ENCODE peak calls at places on chromosomes 4 and X, in seven cellular contexts. K is stimulated activated CD8-positive, alpha-beta memory T cell treated with anti-CD3 and anti-CD28 coated beads, Interleukin-4, amount 100 ng/mL, for 24 hours; A is cardiac fibroblast; X is activated gamma-delta T cell treated with Interleukin-2 at 50 U/mL for 16 hours; O is anterior cingulate cortex; S is T-helper 17 cell; W is NCI-H2171. Z is an unnamed sample.

GRCh38 chr4:123064390-123064789 is 142.0 kb upstream of the NUDT6 start:
- DNase-seq in X (no peak), O (no peak), A (peak; percentile 76), S (no peak), W (no peak), K (no peak), Z (no peak)

GRCh38 chr4:2790583-2791517 is 2.0 kb upstream of the SH3BP2 start:
- DNase-seq in S (no peak), K (no peak), W (no peak), A (no peak), X (no peak), O (no peak), Z (no peak)

GRCh38 chr4:180664766-180665368 is 1578.3 kb upstream of the TENM3 start:
- DNase-seq in X (peak; percentile 30), O (peak; percentile 83), W (peak; percentile 17), S (no peak), A (peak; percentile 89), K (peak; percentile 26), Z (no peak)

GRCh38 chr4:179123079-179123478 is 1680.8 kb upstream of the AGA start:
- DNase-seq in A (no peak), X (no peak), W (no peak), O (no peak), S (no peak), K (no peak), Z (no peak)

GRCh38 chr4:74287791-74288190 is 20.5 kb upstream of the EPGN start:
- DNase-seq in K (no peak), A (no peak), S (no peak), W (no peak), X (no peak), O (no peak), Z (no peak)

GRCh38 chrX:21873063-21873785 is 17.4 kb downstream of the YY2 start:
- DNase-seq in S (no peak), W (no peak), X (no peak), K (no peak), A (peak; percentile 25), O (no peak), Z (no peak)

GRCh38 chr4:76277667-76278066 is 26.1 kb downstream of the FAM47E start:
- DNase-seq in S (no peak), A (no peak), X (no peak), O (no peak), K (no peak), W (no peak), Z (no peak)

GRCh38 chrX:111445485-111445884 is 33.5 kb upstream of the DCX start:
- DNase-seq in A (peak; percentile 42), S (no peak), W (peak; percentile 35), O (no peak), X (no peak), K (no peak), Z (no peak)

GRCh38 chr4:163988921-163989320 is 494.4 kb downstream of the TMA16 start:
- DNase-seq in K (no peak), A (no peak), S (no peak), X (no peak), W (no peak), O (no peak), Z (no peak)

GRCh38 chr4:186725422-186726149 is 1.9 kb upstream of the FAT1 start:
- DNase-seq in O (peak; percentile 75), X (no peak), A (peak; percentile 88), W (no peak), K (no peak), S (no peak), Z (peak; percentile 81)

GRCh38 chr4:98516441-98517323 is 141.7 kb downstream of the TSPAN5 start:
- DNase-seq in A (no peak), O (no peak), X (no peak), W (peak; percentile 4), S (no peak), K (no peak), Z (no peak)

GRCh38 chr4:111605111-111605510 is 540.1 kb upstream of the FAM241A start:
- DNase-seq in O (no peak), K (no peak), A (no peak), S (no peak), W (no peak), X (no peak), Z (no peak)

GRCh38 chrX:153944140-153944799 is at the start of gene RENBP:
- DNase-seq in S (no peak), K (no peak), A (no peak), W (no peak), X (no peak), O (peak; percentile 61), Z (peak; percentile 61)

GRCh38 chr4:1460967-1461868 is 55.0 kb upstream of the NKX1-1 start:
- DNase-seq in W (no peak), A (no peak), S (no peak), O (no peak), K (no peak), X (no peak), Z (no peak)

GRCh38 chr4:147732516-147733193 is 767 bp downstream of the ARHGAP10 start:
- DNase-seq in A (peak; percentile 55), O (no peak), K (no peak), W (no peak), S (peak; percentile 17), X (no peak), Z (peak; percentile 44)

GRCh38 chrX:5876984-5877655 is 351.5 kb downstream of the NLGN4X start:
- DNase-seq in W (no peak), A (no peak), S (no peak), X (no peak), O (peak; percentile 19), K (no peak), Z (peak; percentile 14)

GRCh38 chr4:150235795-150236385 is 157.6 kb downstream of the DCLK2 start:
- DNase-seq in S (no peak), X (no peak), K (no peak), W (no peak), A (peak; percentile 59), O (no peak), Z (no peak)

GRCh38 chr4:26751004-26751403 is 109.6 kb upstream of the STIM2 start:
- DNase-seq in A (no peak), W (no peak), S (no peak), K (no peak), X (no peak), O (no peak), Z (no peak)

GRCh38 chrX:150460781-150461180 is 97.7 kb downstream of the MAMLD1 start:
- DNase-seq in K (no peak), A (no peak), X (no peak), W (no peak), O (no peak), S (no peak), Z (no peak)

GRCh38 chr4:57154191-57154590 is 44.0 kb upstream of the IGFBP7 start:
- DNase-seq in X (no peak), W (no peak), S (no peak), K (no peak), O (no peak), A (peak; percentile 26), Z (no peak)

GRCh38 chrX:144586756-144587155 is 660.5 kb upstream of the SPANXN1 start:
- DNase-seq in W (no peak), X (no peak), S (no peak), A (peak; percentile 0), O (no peak), K (no peak), Z (no peak)

GRCh38 chr4:96170198-96170597 is 330.3 kb downstream of the PDHA2 start:
- DNase-seq in A (no peak), K (no peak), X (no peak), S (no peak), W (no peak), O (no peak), Z (no peak)

GRCh38 chr4:10164877-10165283 is 48.3 kb upstream of the WDR1 start:
- DNase-seq in S (no peak), X (no peak), W (no peak), A (peak; percentile 77), O (peak; percentile 37), K (no peak), Z (no peak)

GRCh38 chrX:69285401-69285871 is 120.2 kb upstream of the PJA1 start:
- DNase-seq in A (peak; percentile 47), W (no peak), O (no peak), K (no peak), X (no peak), S (no peak), Z (peak; percentile 51)

GRCh38 chr4:88037447-88037846 is 30.0 kb downstream of the PKD2 start:
- DNase-seq in W (no peak), O (no peak), K (no peak), A (no peak), S (no peak), X (no peak), Z (no peak)

GRCh38 chr4:27514711-27515110 is 654.1 kb downstream of the STIM2 start:
- DNase-seq in S (no peak), O (no peak), X (no peak), W (no peak), K (no peak), A (no peak), Z (no peak)